ENCODE peak calls at places on chromosomes 12 and 14, in five cellular contexts. One of them, this sample, is unnamed.

GRCh38 chr14:104586832-104587620 is 7.5 kb downstream of the C14orf180 start:
- DNase-seq in GM12878: no peak
- DNase-seq in H1: no peak
- DNase-seq in HepG2: no peak
- DNase-seq in A549: no peak
- DNase-seq in this sample: no peak

GRCh38 chr12:19741132-19741489 is 301.8 kb downstream of the AEBP2 start:
- DNase-seq in A549: no peak
- DNase-seq in H1: no peak
- DNase-seq in HepG2: no peak
- DNase-seq in GM12878: no peak
- DNase-seq in this sample: no peak

GRCh38 chr12:94792690-94793089 is 142.3 kb upstream of the TMCC3 start:
- DNase-seq in H1: no peak
- DNase-seq in A549: no peak
- DNase-seq in GM12878: no peak
- DNase-seq in HepG2: no peak
- DNase-seq in this sample: no peak

GRCh38 chr12:94909609-94910008 is 93.9 kb downstream of the NDUFA12 start:
- DNase-seq in A549: no peak
- DNase-seq in GM12878: no peak
- DNase-seq in HepG2: no peak
- DNase-seq in H1: no peak
- DNase-seq in this sample: no peak

GRCh38 chr12:42759622-42760273 is 170.2 kb upstream of the PRICKLE1 start:
- DNase-seq in A549: no peak
- DNase-seq in HepG2: no peak
- DNase-seq in GM12878: no peak
- DNase-seq in H1: no peak
- DNase-seq in this sample: no peak

GRCh38 chr14:104419865-104420458 is 159.6 kb upstream of the C14orf180 start:
- DNase-seq in HepG2: no peak
- DNase-seq in A549: no peak
- DNase-seq in H1: no peak
- DNase-seq in GM12878: peak; percentile 28
- DNase-seq in this sample: no peak

GRCh38 chr14:24289649-24290283 is 9.8 kb downstream of the DHRS1 start:
- DNase-seq in GM12878: no peak
- DNase-seq in H1: no peak
- DNase-seq in HepG2: no peak
- DNase-seq in A549: no peak
- DNase-seq in this sample: no peak

GRCh38 chr12:100254876-100255275 is 12.0 kb downstream of the DEPDC4 start:
- DNase-seq in HepG2: no peak
- DNase-seq in GM12878: no peak
- DNase-seq in A549: no peak
- DNase-seq in H1: no peak
- DNase-seq in this sample: no peak

GRCh38 chr12:67426067-67426466 is 156.9 kb downstream of the CAND1 start:
- DNase-seq in HepG2: no peak
- DNase-seq in A549: no peak
- DNase-seq in H1: no peak
- DNase-seq in GM12878: no peak
- DNase-seq in this sample: no peak

GRCh38 chr14:80146941-80147340 is 64.4 kb downstream of the DIO2 start:
- DNase-seq in HepG2: no peak
- DNase-seq in H1: no peak
- DNase-seq in GM12878: no peak
- DNase-seq in A549: no peak
- DNase-seq in this sample: no peak

GRCh38 chr12:39490500-39491276 is 47.8 kb upstream of the KIF21A start:
- DNase-seq in GM12878: no peak
- DNase-seq in H1: no peak
- DNase-seq in A549: no peak
- DNase-seq in HepG2: no peak
- DNase-seq in this sample: peak; percentile 14

GRCh38 chr12:25087596-25087995 is 107.4 kb downstream of the DNAI7 start:
- DNase-seq in HepG2: no peak
- DNase-seq in H1: no peak
- DNase-seq in GM12878: no peak
- DNase-seq in A549: no peak
- DNase-seq in this sample: no peak

GRCh38 chr12:93638095-93638494 is 39.1 kb upstream of the CRADD start:
- DNase-seq in H1: no peak
- DNase-seq in GM12878: no peak
- DNase-seq in HepG2: no peak
- DNase-seq in A549: no peak
- DNase-seq in this sample: no peak

GRCh38 chr12:59710004-59710628 is 114.3 kb downstream of the SLC16A7 start:
- DNase-seq in A549: no peak
- DNase-seq in H1: no peak
- DNase-seq in HepG2: no peak
- DNase-seq in GM12878: no peak
- DNase-seq in this sample: no peak

GRCh38 chr14:58772061-58772604 is 134.4 kb downstream of the DACT1 start:
- DNase-seq in GM12878: no peak
- DNase-seq in H1: no peak
- DNase-seq in A549: no peak
- DNase-seq in HepG2: no peak
- DNase-seq in this sample: no peak

GRCh38 chr12:122306407-122306806 is 40.1 kb upstream of the VPS33A start:
- DNase-seq in GM12878: no peak
- DNase-seq in HepG2: peak; percentile 21
- DNase-seq in H1: peak; percentile 47
- DNase-seq in A549: no peak
- DNase-seq in this sample: peak; percentile 44

DNA sequence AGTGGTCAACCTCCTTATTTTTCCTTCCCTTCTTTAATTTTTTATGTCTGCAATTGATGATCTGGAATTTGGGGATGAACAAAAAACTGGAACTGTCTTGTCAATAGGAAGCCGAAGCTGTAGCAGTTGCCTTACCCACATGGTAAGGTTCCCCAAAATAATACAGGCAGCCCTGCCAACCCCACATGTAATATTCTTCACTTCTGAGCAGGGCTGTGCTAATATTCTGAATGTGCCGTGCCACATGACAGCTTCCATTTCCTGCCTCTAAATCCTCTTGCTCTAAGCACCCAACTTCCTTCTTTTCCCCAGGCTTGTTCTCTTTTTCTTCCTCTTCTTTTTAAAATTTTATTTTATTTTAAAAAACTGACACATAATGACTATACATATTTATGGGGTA is 39.6 kb downstream of the GPATCH2L start:
- DNase-seq in HepG2: no peak
- DNase-seq in H1: no peak
- DNase-seq in GM12878: no peak
- DNase-seq in A549: no peak
- DNase-seq in this sample: no peak
- H3K4me2 ChIP-seq in HepG2: no peak overlapping the region
- H3K4me2 ChIP-seq in H1: no peak overlapping the region
- H3K4me2 ChIP-seq in GM12878: peak overlapping the region; percentile 31
- H3K4me2 ChIP-seq in A549: no peak overlapping the region
- H3K4me2 ChIP-seq in this sample: no peak overlapping the region

GRCh38 chr14:47425302-47425701 is 250.1 kb downstream of the MDGA2 start:
- DNase-seq in HepG2: no peak
- DNase-seq in GM12878: no peak
- DNase-seq in A549: no peak
- DNase-seq in H1: no peak
- DNase-seq in this sample: no peak

DNA sequence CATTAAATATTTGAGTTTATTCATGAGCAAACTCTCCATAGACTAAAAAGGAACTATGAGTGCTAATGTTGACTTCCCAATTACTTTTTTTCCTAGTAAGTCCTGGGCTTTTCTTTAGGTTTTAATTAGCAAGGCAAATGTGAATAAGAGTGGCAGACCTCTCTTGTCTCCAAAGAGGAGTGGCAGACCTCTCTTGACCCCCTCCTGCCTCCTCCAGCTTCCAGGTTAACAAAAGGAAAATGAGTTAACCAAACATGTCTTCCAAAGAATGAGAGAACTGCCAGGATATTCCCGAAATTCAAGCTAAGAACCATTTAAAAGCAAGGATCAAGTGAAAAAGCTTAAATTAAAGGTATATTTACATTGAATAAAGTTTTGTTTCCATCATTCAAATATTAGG is 253.2 kb downstream of the MDGA2 start:
- DNase-seq in H1: no peak
- DNase-seq in GM12878: no peak
- DNase-seq in HepG2: no peak
- DNase-seq in A549: no peak
- DNase-seq in this sample: no peak
- TF ChIP-seq HDAC2 in H1: no peak
- TF ChIP-seq HDAC2 in GM12878: no peak
- TF ChIP-seq HDAC2 in HepG2: no peak
- TF ChIP-seq HDAC2 in A549: no peak
- TF ChIP-seq HDAC2 in this sample: no peak

DNA sequence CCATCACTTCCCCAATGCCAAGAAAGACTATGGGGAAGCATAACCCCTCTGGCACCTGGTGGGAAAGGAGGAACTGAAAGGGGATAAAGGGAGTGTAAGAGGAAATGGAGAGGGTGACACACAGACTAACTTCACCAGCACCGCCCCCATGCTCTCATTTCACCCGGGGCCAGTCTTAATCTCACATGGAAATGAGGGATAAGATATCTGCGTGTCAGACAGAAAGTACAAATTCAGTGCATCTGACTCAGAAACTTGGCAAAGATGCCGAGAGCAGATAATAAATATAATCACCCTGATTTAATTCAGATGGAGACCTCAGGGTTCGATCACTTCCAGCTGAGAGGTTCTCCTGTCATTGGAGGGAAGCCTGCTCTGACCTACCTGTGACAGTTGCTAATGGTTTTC is 191.6 kb downstream of the DUSP6 start:
- DNase-seq in H1: no peak
- DNase-seq in A549: no peak
- DNase-seq in GM12878: no peak
- DNase-seq in HepG2: no peak
- DNase-seq in this sample: no peak
- H3K4me2 ChIP-seq in H1: no peak overlapping the region
- H3K4me2 ChIP-seq in A549: peak overlapping the region; percentile 27
- H3K4me2 ChIP-seq in GM12878: no peak overlapping the region
- H3K4me2 ChIP-seq in HepG2: no peak overlapping the region
- H3K4me2 ChIP-seq in this sample: no peak overlapping the region

GRCh38 chr12:4169959-4170358 is 103.6 kb upstream of the CCND2 start:
- DNase-seq in HepG2: no peak
- DNase-seq in H1: peak; percentile 28
- DNase-seq in A549: no peak
- DNase-seq in GM12878: no peak
- DNase-seq in this sample: no peak
- TF ChIP-seq HDAC2 in HepG2: no peak
- TF ChIP-seq HDAC2 in H1: no peak
- TF ChIP-seq HDAC2 in A549: no peak
- TF ChIP-seq HDAC2 in GM12878: no peak
- TF ChIP-seq HDAC2 in this sample: no peak

DNA sequence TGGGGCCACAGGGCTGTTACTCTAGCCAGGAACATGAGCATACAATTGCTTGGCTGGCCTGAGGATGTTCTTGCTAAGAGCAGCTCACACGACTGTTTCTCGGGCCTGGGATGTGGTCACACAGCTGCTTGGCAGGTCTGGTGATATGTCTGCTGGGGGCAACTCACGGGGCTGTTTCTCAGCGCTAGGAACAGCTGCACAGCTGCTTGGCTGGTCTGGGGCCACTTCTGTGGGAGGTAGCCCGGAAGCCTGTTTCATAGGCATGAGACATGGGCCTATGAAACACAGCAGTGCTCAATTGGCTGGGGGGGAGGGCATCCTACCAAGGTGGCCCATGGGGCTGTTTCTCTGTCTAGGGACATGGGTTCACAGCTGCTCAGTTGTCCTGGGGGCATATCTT is 73.4 kb upstream of the DDHD1 start:
- DNase-seq in H1: no peak
- DNase-seq in A549: no peak
- DNase-seq in GM12878: no peak
- DNase-seq in HepG2: no peak
- DNase-seq in this sample: no peak
- H3K4me2 ChIP-seq in H1: no peak overlapping the region
- H3K4me2 ChIP-seq in A549: no peak overlapping the region
- H3K4me2 ChIP-seq in GM12878: no peak overlapping the region
- H3K4me2 ChIP-seq in HepG2: no peak overlapping the region
- H3K4me2 ChIP-seq in this sample: no peak overlapping the region

This sample was measured in K562.